ENCODE peak calls at places on chromosomes 5 and 9, in ten cellular contexts. J is spleen, R is tibial nerve, A is A549, X is ovary, W is HepG2, M is heart left ventricle, I is uterus, E is vagina, U is transverse colon. L is an unnamed sample.

GRCh38 chr5:151470440-151470839 is 23.0 kb downstream of the SLC36A1 start:
- DNase-seq in U (no peak), A (no peak), E (no peak), W (no peak), X (no peak), I (no peak), M (no peak), J (no peak), R (no peak), L (no peak)

GRCh38 chr9:125701351-125701750 is 5.7 kb downstream of the MAPKAP1 start:
- DNase-seq in R (no peak), A (no peak), J (no peak), X (no peak), U (no peak), W (no peak), M (no peak), E (no peak), I (no peak), L (no peak)

GRCh38 chr9:20811872-20812271 is 127.8 kb downstream of the FOCAD start:
- DNase-seq in M (no peak), I (no peak), U (no peak), E (no peak), R (no peak), W (no peak), J (no peak), A (peak; percentile 10), X (no peak), L (no peak)

GRCh38 chr9:86098793-86099694 is at the start of gene GOLM1:
- DNase-seq in M (peak; percentile 46), R (no peak), X (peak; percentile 34), E (no peak), J (peak; percentile 82), I (peak; percentile 29), U (peak; percentile 61), W (no peak), A (peak; percentile 63), L (peak; percentile 55)

GRCh38 chr5:54442271-54442670 is 13.2 kb upstream of the HSPB3 start:
- DNase-seq in U (no peak), R (no peak), W (no peak), J (no peak), I (no peak), X (no peak), M (no peak), A (no peak), E (no peak), L (no peak)

GRCh38 chr5:72205431-72206009 is 98.2 kb downstream of the MAP1B start:
- DNase-seq in J (no peak), R (no peak), X (no peak), M (no peak), A (no peak), W (no peak), E (no peak), I (no peak), U (no peak), L (no peak)

GRCh38 chr9:37390759-37391158 is 31.7 kb upstream of the GRHPR start:
- DNase-seq in X (no peak), E (no peak), U (peak; percentile 77), M (no peak), R (no peak), A (peak; percentile 44), W (peak; percentile 30), J (no peak), I (no peak), L (peak; percentile 74)

GRCh38 chr5:39476466-39477215 is 51.9 kb upstream of the DAB2 start:
- DNase-seq in E (no peak), R (no peak), I (no peak), J (no peak), U (no peak), M (no peak), W (no peak), A (no peak), X (no peak), L (no peak)

GRCh38 chr9:33263936-33264472 is 504 bp downstream of the BAG1 start:
- DNase-seq in U (peak; percentile 59), X (no peak), E (no peak), J (peak; percentile 94), M (peak; percentile 61), A (no peak), W (peak; percentile 10), I (peak; percentile 58), R (no peak), L (peak; percentile 81)

GRCh38 chr5:112709416-112709815 is 28.3 kb upstream of the APC start:
- DNase-seq in I (no peak), A (no peak), U (no peak), W (no peak), J (no peak), R (no peak), M (no peak), E (no peak), X (no peak), L (no peak)

GRCh38 chr5:56594821-56595220 is 220.5 kb upstream of the MAP3K1 start:
- DNase-seq in U (no peak), W (no peak), X (no peak), A (no peak), E (no peak), J (no peak), R (no peak), I (no peak), M (no peak), L (no peak)

GRCh38 chr5:116787570-116787969 is 212.9 kb upstream of the SEMA6A start:
- DNase-seq in X (no peak), M (no peak), I (no peak), A (no peak), R (no peak), E (no peak), U (no peak), J (no peak), W (no peak), L (no peak)

GRCh38 chr5:150582281-150582791 is 58.1 kb upstream of the SYNPO start:
- DNase-seq in A (no peak), R (no peak), W (peak; percentile 62), M (peak; percentile 39), I (peak; percentile 39), E (no peak), J (no peak), X (peak; percentile 87), U (peak; percentile 80), L (no peak)

DNA sequence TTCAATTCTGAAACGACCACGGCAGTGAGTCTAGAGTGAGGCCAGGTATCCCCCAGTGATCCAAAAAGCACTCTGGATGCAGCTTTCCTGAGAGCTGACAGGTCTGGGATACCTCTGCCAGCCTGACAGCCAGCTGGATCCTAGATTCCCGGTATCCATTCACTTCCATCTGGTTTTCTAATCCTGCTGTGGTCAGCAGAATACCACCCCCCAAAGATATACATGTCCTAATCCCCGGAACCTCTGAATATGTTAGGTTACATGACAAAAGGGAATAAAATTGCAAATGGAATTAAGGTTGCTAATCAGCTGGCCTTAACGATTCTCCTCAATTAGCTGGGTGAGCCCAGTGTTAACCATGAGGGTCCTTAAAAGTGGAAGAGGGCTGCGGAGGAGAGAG is 1.4 kb upstream of the ZNF79 start:
- DNase-seq in A (no peak), M (no peak), E (no peak), J (no peak), R (no peak), U (no peak), W (no peak), I (no peak), X (no peak), L (no peak)
- H3K27ac ChIP-seq in A (no peak overlapping the region), M (peak overlapping the region; percentile 92), E (peak overlapping the region; percentile 68), J (no peak overlapping the region), R (peak overlapping the region; percentile 80), U (peak overlapping the region; percentile 95), W (peak overlapping the region; percentile 95), I (peak overlapping the region; percentile 90), X (peak overlapping the region; percentile 86), L (peak overlapping the region; percentile 16)

DNA sequence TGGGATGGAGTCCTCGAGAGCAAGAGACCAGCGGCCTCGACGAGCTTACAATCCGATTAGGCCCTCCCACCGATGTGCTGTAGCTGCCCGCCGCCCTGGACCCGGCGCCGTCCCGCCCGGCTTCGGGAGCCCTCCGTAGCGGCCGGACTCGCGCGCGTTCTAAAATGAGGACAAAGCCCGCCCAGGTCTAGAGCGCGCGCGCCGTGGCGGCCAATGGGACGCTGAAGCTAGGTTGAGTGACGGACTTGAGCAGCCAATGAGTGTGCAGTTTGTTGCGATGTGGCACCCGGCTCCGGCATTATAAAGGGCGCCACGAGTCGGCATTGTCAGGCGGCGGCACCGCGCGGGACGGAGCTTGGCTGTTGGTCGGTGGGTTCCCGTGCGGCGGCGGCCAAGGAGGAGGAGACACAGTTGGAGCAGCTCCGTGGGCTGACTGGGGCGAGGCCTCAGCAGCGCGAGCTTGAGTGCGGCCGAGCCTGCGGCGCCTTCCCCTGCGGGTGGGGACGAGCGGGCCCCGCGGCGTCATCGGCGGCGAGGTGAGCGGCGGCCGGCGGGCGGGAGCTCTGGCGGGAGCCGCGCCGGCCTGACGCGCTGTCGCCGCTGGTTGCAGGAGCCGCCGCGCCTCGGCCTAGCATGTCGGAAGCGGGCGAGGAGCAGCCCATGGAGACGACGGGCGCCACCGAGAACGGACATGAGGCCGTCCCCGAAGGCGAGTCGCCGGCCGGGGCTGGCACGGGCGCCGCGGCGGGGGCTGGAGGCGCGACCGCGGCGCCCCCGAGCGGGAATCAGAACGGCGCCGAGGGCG is at the start of gene HNRNPAB:
- DNase-seq in M (peak; percentile 95), U (peak; percentile 97), A (peak; percentile 98), W (peak; percentile 86), J (peak; percentile 95), R (peak; percentile 95), X (peak; percentile 93), E (no peak), I (peak; percentile 96), L (peak; percentile 98)
- TF ChIP-seq POLR2A in M (peak; percentile 88), U (peak; percentile 100), A (peak; percentile 100), W (peak; percentile 100), J (peak; percentile 99), R (peak; percentile 98), X (peak; percentile 98), E (peak; percentile 99), I (peak; percentile 98), L (peak; percentile 100)

GRCh38 chr9:137188490-137189296 is at the start of the genes ANAPC2 and SSNA1:
- DNase-seq in J (peak; percentile 97), E (no peak), X (peak; percentile 92), I (peak; percentile 88), A (peak; percentile 96), M (peak; percentile 91), W (peak; percentile 85), U (peak; percentile 95), R (peak; percentile 85), L (peak; percentile 92)
- TF ChIP-seq CTCF in J (peak; percentile 20), E (no peak), X (peak; percentile 27), I (peak; percentile 33), A (peak; percentile 39), M (no peak), W (peak; percentile 88), U (peak; percentile 17), R (peak; percentile 47), L (no peak)

DNA sequence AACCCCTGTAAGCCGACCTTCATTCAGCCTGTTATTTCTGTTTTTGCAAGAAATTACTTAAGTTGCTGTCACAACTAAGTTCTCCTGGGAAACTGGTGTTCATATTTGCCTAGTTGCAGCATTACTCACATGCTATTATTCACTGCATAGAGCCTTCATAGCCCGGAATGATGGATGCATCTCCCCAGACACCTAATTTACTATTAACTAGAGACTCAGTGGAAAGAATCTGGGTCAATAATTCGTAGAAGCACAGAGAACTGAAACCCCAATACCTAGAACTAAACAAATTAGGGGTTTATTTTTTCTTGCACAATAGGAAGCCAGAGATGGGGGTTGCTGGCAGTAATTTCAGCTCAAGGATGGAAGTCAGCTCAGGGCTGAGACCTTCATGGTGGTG is 45.7 kb upstream of the FAM170A start:
- DNase-seq in X (no peak), W (no peak), E (no peak), J (no peak), U (no peak), M (no peak), A (no peak), I (no peak), R (no peak), L (no peak)
- H3K27ac ChIP-seq in X (no peak overlapping the region), W (no peak overlapping the region), E (no peak overlapping the region), J (no peak overlapping the region), U (no peak overlapping the region), M (no peak overlapping the region), A (no peak overlapping the region), I (no peak overlapping the region), R (no peak overlapping the region), L (no peak overlapping the region)

L was measured in Peyer's patch.